ENCODE peak calls at places on chromosomes 1 and 21, in seven cellular contexts. S is hepatocyte, W is AG09319, X is endothelial cell, Z is psoas muscle, R is SK-N-SH, M is coronary artery. C is an unnamed sample.

GRCh38 chr1:225891229-225891972 is 2.5 kb upstream of the LEFTY1 start:
- DNase-seq in S (no peak), W (no peak), X (no peak), Z (no peak), R (no peak), M (no peak), C (no peak)

GRCh38 chr1:15923241-15923640 is 52.7 kb downstream of the ZBTB17 start:
- DNase-seq in S (no peak), W (no peak), X (no peak), Z (no peak), R (no peak), M (no peak), C (no peak)

GRCh38 chr1:109181085-109181806 is 32.5 kb upstream of the SARS1 start:
- DNase-seq in S (peak; percentile 51), W (no peak), X (no peak), Z (no peak), R (no peak), M (no peak), C (no peak)

GRCh38 chr1:109315288-109315687 is 8.5 kb upstream of the MYBPHL start:
- DNase-seq in S (no peak), W (no peak), X (no peak), Z (no peak), R (no peak), M (no peak), C (no peak)

GRCh38 chr1:154607084-154607747 is 770 bp downstream of the ADAR start:
- DNase-seq in S (peak; percentile 39), W (no peak), X (peak; percentile 19), Z (no peak), R (peak; percentile 34), M (peak; percentile 14), C (no peak)

GRCh38 chr1:30701266-30701650 is 22.1 kb downstream of the MATN1 start:
- DNase-seq in S (no peak), W (no peak), X (no peak), Z (no peak), R (no peak), M (no peak), C (no peak)

GRCh38 chr1:64476251-64476952 is 6.5 kb downstream of the CACHD1 start:
- DNase-seq in S (peak; percentile 58), W (peak; percentile 44), X (no peak), Z (no peak), R (no peak), M (no peak), C (no peak)

GRCh38 chr1:52970149-52970548 is 43.1 kb downstream of the SCP2 start:
- DNase-seq in S (peak; percentile 40), W (peak; percentile 0), X (no peak), Z (no peak), R (peak; percentile 38), M (no peak), C (no peak)

GRCh38 chr21:45736705-45737484 is 93.4 kb downstream of the PCBP3 start:
- DNase-seq in S (no peak), W (no peak), X (no peak), Z (no peak), R (no peak), M (no peak), C (no peak)

GRCh38 chr1:175548774-175549173 is 194.6 kb downstream of the TNR start:
- DNase-seq in S (no peak), W (no peak), X (no peak), Z (no peak), R (no peak), M (no peak), C (no peak)

GRCh38 chr1:156676450-156676819 is 772 bp downstream of the NES start:
- DNase-seq in S (no peak), W (no peak), X (no peak), Z (no peak), R (peak; percentile 54), M (no peak), C (no peak)

GRCh38 chr1:156677616-156678596 is 699 bp upstream of the NES start:
- DNase-seq in S (peak; percentile 85), W (peak; percentile 63), X (peak; percentile 66), Z (peak; percentile 87), R (peak; percentile 78), M (no peak), C (peak; percentile 72)

GRCh38 chr1:156675271-156675708 is 1.9 kb downstream of the NES start:
- DNase-seq in S (no peak), W (no peak), X (no peak), Z (peak; percentile 44), R (peak; percentile 89), M (no peak), C (no peak)

GRCh38 chr1:156675715-156676311 is 1.4 kb downstream of the NES start:
- DNase-seq in S (no peak), W (no peak), X (no peak), Z (no peak), R (peak; percentile 86), M (no peak), C (peak; percentile 73)

DNA sequence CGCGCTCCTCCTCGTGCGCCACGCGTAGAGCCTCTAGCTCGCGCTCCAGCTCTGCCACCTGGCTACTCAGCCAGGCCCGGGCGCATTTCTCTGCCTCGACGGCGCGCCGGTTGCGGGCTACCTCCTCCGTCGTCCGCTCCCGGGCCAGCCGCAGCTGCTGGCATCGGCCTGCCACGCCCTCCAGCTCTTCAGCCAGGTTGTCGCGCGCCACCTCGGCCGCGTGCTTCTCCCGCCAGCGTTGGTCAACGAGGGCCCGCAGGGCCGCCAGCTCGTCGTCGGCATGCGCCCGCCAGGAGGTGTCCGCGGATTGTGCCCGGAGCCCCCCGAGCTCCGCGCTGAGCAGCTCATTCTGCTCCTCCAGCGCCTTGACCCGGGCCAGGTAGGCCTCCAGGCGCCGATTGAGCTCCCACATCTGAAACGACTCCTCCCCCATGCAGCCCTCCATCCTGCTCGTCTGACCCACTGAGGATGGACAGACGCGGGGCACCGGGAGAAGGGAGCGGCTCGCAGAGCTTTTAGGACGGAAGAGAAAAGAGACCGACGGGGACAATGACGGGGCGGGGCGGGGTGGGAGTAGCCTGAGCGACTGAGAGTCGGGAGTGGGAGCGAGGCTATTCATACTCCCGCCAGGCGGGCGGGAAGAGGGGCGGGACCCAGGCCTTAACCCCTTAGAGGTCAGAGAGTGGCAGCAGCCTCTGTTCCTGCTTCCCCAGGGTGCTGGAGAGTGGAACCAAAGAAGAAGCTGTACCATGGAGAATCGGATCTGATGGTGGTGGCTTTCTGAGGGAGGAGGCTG is at the start of gene NES:
- DNase-seq in S (peak; percentile 68), W (no peak), X (peak; percentile 74), Z (peak; percentile 85), R (peak; percentile 92), M (no peak), C (peak; percentile 86)
- TF ChIP-seq CTCF in S (no peak), W (no peak), X (no peak), Z (no peak), R (no peak), M (no peak), C (no peak)

GRCh38 chr1:26285366-26286063 is 5.6 kb downstream of the SH3BGRL3 start:
- DNase-seq in S (no peak), W (no peak), X (peak; percentile 76), Z (peak; percentile 81), R (peak; percentile 74), M (no peak), C (peak; percentile 59)
- TF ChIP-seq CTCF in S (peak; percentile 14), W (peak; percentile 15), X (peak; percentile 28), Z (peak; percentile 35), R (peak; percentile 54), M (no peak), C (peak; percentile 1)

GRCh38 chr1:201023517-201023902 is at the start of gene KIF21B:
- DNase-seq in S (peak; percentile 90), W (no peak), X (peak; percentile 87), Z (peak; percentile 89), R (peak; percentile 97), M (no peak), C (peak; percentile 92)

GRCh38 chr1:201026234-201026633 is 2.7 kb upstream of the KIF21B start:
- DNase-seq in S (no peak), W (no peak), X (no peak), Z (no peak), R (no peak), M (no peak), C (no peak)

GRCh38 chr1:201026746-201027145 is 3.2 kb upstream of the KIF21B start:
- DNase-seq in S (no peak), W (no peak), X (no peak), Z (no peak), R (no peak), M (no peak), C (no peak)

GRCh38 chr1:201024251-201024998 is 911 bp upstream of the KIF21B start:
- DNase-seq in S (no peak), W (no peak), X (no peak), Z (no peak), R (no peak), M (no peak), C (no peak)

DNA sequence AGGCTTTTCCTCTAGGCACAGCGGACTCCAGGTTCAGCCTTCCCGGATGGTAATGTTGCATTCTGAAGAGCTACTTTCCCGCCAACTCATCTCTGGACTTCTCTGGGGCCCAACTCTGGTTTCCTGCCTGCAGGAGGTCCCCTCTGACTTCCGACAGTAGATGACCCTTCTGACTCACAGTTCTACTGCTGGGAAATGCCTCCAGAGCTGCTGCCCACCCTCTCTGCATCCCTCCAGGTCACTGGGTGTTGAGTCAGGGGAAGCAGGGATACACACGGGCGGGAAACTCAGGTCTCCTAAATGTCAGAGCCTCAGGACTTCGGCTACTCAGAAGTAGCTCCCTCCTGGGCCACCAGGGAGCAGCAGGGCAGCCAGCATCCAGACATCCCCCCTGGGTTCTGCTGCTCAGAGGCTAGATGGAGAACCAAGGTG is 2.1 kb upstream of the KIF21B start:
- DNase-seq in S (no peak), W (no peak), X (peak; percentile 53), Z (no peak), R (no peak), M (no peak), C (no peak)
- TF ChIP-seq CTCF in S (peak; percentile 29), W (peak; percentile 2), X (no peak), Z (no peak), R (peak; percentile 51), M (no peak), C (no peak)

GRCh38 chr1:238119060-238119459 is 228.3 kb upstream of the ZP4 start:
- DNase-seq in S (no peak), W (no peak), X (no peak), Z (no peak), R (no peak), M (no peak), C (no peak)
- TF ChIP-seq CTCF in S (no peak), W (no peak), X (no peak), Z (no peak), R (no peak), M (no peak), C (no peak)

DNA sequence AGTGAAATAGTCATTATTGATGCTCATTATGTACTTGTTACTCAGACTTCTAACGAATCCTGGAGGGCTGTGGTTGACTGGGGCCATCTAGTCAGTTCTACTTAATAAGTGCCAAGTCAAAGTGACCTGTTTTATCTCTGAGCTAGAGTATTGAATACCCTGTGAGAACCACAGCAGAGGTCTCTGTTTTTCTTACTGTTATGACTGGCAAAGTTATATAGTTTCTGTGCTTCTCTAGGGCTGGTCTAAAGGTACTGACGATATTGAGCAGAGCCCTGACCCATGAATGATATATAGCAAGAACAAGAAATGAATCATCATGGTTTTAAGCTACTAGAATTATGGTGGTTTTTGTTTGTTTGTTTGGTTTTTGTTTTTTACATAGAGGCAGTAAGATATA is 555.8 kb downstream of the PLA2G4A start:
- DNase-seq in S (no peak), W (no peak), X (no peak), Z (no peak), R (no peak), M (no peak), C (no peak)
- TF ChIP-seq CTCF in S (no peak), W (no peak), X (no peak), Z (no peak), R (no peak), M (no peak), C (no peak)

C was measured in glutamatergic neuron.